ENCODE peak calls at places on chromosomes 1 and 21, in five cellular contexts. R, P, H, K and O are unnamed samples.

GRCh38 chr1:118136511-118136937 is 48.5 kb downstream of the SPAG17 start:
- DNase-seq in R (no peak), P (no peak), H (no peak), K (no peak), O (no peak)

GRCh38 chr1:161736332-161736969 is 13.1 kb upstream of the DUSP12 start:
- DNase-seq in R (no peak), P (no peak), H (no peak), K (no peak), O (no peak)

GRCh38 chr1:72230746-72231145 is 51.6 kb downstream of the NEGR1 start:
- DNase-seq in R (no peak), P (no peak), H (no peak), K (no peak), O (no peak)

GRCh38 chr21:32645261-32646182 is 33.3 kb upstream of the CFAP298 start:
- DNase-seq in R (no peak), P (no peak), H (no peak), K (peak; percentile 89), O (no peak)

GRCh38 chr21:33071878-33072306 is 2.0 kb downstream of the OLIG1 start:
- DNase-seq in R (no peak), P (no peak), H (no peak), K (peak; percentile 70), O (no peak)

GRCh38 chr1:17920881-17921635 is 165.9 kb downstream of the ACTL8 start:
- DNase-seq in R (no peak), P (no peak), H (no peak), K (peak; percentile 26), O (no peak)

GRCh38 chr1:61453111-61453961 is 271.6 kb downstream of the TM2D1 start:
- DNase-seq in R (peak; percentile 69), P (peak; percentile 67), H (peak; percentile 52), K (peak; percentile 95), O (peak; percentile 93)

GRCh38 chr1:204363335-204364114 is 3.8 kb upstream of the PLEKHA6 start:
- DNase-seq in R (peak; percentile 78), P (peak; percentile 72), H (peak; percentile 43), K (peak; percentile 90), O (peak; percentile 35)

GRCh38 chr1:25821630-25822091 is 1.9 kb downstream of the MTFR1L start:
- DNase-seq in R (no peak), P (no peak), H (no peak), K (no peak), O (no peak)

GRCh38 chr1:19960621-19961020 is 18.8 kb downstream of the PLA2G2A start:
- DNase-seq in R (peak; percentile 4), P (no peak), H (no peak), K (peak; percentile 50), O (no peak)

GRCh38 chr1:94081566-94082344 is 39.2 kb downstream of the ABCA4 start:
- DNase-seq in R (no peak), P (no peak), H (no peak), K (no peak), O (peak; percentile 47)

GRCh38 chr1:181149326-181150000 is 61.0 kb downstream of the IER5 start:
- DNase-seq in R (peak; percentile 83), P (no peak), H (no peak), K (no peak), O (no peak)

GRCh38 chr1:226798427-226799411 is 59.6 kb upstream of the ITPKB start:
- DNase-seq in R (peak; percentile 42), P (no peak), H (no peak), K (no peak), O (no peak)

GRCh38 chr1:230327892-230328284 is 98.2 kb downstream of the PGBD5 start:
- DNase-seq in R (no peak), P (no peak), H (no peak), K (peak; percentile 82), O (no peak)

GRCh38 chr1:6300342-6301141 is 39.6 kb upstream of the GPR153 start:
- DNase-seq in R (no peak), P (no peak), H (no peak), K (no peak), O (no peak)

GRCh38 chr1:12166834-12167492 is at the start of gene TNFRSF1B:
- DNase-seq in R (no peak), P (peak; percentile 24), H (peak; percentile 18), K (peak; percentile 89), O (no peak)

GRCh38 chr1:201582261-201582951 is 43.5 kb downstream of the NAV1 start:
- DNase-seq in R (no peak), P (no peak), H (no peak), K (peak; percentile 63), O (no peak)
- TF ChIP-seq CTCF in R (no peak), P (no peak), H (no peak), K (no peak), O (no peak)

GRCh38 chr1:43499882-43500281 is 30.8 kb upstream of the PTPRF start:
- DNase-seq in R (no peak), P (peak; percentile 11), H (no peak), K (no peak), O (no peak)
- TF ChIP-seq CTCF in R (no peak), P (no peak), H (peak; percentile 15), K (peak; percentile 43), O (no peak)

GRCh38 chr1:185813401-185813979 is 79.3 kb downstream of the HMCN1 start:
- DNase-seq in R (peak; percentile 52), P (peak; percentile 25), H (no peak), K (no peak), O (peak; percentile 65)
- TF ChIP-seq CTCF in R (peak; percentile 82), P (peak; percentile 60), H (peak; percentile 73), K (peak; percentile 84), O (peak; percentile 56)

DNA sequence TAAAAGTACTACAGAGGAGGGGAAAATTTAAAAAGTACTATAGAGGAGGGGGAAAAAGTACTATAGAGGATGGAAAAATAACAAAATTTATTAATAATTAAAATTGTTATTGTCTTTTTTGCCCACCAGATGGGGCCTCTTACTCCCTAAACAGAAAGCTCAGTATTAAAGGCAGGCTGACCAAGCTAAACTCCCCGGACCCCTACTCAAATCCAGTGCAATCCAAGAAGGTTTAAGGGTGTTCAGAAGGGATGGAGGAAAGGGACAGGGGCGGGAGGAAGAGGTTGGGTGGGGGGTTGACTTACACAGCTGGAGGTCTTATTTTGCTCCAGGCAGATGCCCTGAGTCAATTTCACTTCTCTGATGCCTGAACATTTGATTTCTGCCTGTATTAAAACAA is 13.7 kb downstream of the CD34 start:
- DNase-seq in R (no peak), P (no peak), H (no peak), K (peak; percentile 42), O (peak; percentile 12)
- TF ChIP-seq CTCF in R (peak; percentile 63), P (peak; percentile 51), H (peak; percentile 48), K (peak; percentile 68), O (peak; percentile 33)

DNA sequence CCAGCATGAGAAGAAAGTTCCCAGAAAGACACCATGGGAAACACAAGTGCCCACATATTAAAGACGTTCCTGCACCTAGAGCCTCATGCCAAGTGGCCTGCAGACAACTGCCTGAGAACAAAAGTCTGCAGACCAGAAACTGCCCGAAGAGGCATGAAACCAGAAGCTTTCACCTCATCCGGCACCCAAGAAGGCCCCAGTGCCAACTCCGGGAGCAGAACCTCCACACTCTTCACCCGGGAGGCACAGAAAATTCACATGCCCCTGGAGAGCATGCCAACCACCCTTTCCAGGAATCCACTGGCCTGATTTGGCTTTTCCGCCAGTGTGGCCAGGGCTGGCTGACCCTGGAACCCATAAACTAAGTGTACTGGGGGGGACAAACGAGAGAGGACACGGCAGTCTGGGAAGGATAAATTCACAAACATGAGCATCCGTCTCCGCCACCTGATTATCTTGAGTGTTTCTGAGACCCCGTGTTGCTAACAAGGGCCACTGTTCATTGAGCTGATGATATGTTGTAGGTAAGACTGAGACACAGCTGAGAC is 6.8 kb downstream of the TFF2 start:
- DNase-seq in R (no peak), P (no peak), H (no peak), K (peak; percentile 9), O (no peak)
- TF ChIP-seq CTCF in R (no peak), P (no peak), H (no peak), K (no peak), O (no peak)

DNA sequence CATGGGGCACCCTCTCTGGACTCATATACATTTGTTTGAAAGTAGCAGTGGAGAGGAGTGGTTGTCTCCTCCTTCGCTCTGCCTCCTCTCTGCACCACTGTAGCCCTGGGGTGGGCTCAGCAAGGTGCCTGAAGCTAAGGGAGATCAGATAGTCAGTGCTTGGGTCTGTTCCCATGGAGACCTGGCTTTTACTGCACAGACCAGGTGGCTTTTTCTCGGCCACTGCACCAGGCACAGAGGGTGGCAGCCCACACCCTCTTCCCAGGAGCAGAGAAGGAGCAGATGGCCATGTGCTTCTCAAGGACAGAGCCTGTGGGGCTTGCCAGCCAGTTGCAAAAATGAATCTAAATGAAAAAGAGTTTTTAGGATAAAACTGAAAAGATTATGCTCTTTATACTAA is 123.4 kb upstream of the KCNK1 start:
- DNase-seq in R (no peak), P (peak; percentile 12), H (no peak), K (no peak), O (no peak)
- TF ChIP-seq CTCF in R (no peak), P (no peak), H (no peak), K (no peak), O (no peak)

GRCh38 chr1:67733741-67734690 is 49.0 kb downstream of the GADD45A start:
- DNase-seq in R (peak; percentile 61), P (no peak), H (no peak), K (no peak), O (no peak)
- TF ChIP-seq CTCF in R (no peak), P (no peak), H (no peak), K (no peak), O (no peak)

DNA sequence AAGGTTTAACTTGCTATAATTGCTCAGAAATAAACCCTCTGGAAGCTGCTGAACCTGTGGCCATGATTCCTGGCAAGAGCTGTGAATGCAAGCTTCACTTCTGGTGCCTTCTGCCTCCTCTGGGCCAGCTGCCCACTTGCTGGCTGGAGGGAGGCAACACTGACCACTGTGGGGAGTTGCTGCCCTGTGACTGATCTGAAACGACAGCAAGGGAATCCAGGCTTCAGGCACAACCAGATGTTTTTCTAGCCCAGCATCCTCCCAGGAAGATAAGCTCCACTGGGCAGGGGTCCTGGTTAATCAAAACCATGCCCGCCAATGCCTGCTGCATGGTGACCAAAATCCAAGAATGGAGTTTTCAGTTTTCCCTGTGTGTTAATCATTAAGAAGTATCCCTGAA is 180.0 kb upstream of the HMGB4 start:
- DNase-seq in R (no peak), P (no peak), H (no peak), K (no peak), O (peak; percentile 52)
- TF ChIP-seq CTCF in R (no peak), P (no peak), H (no peak), K (no peak), O (no peak)

GRCh38 chr1:14605945-14606344 is 7.5 kb downstream of the KAZN start:
- DNase-seq in R (no peak), P (no peak), H (no peak), K (no peak), O (no peak)

GRCh38 chr1:14608308-14608707 is 9.8 kb downstream of the KAZN start:
- DNase-seq in R (peak; percentile 32), P (no peak), H (no peak), K (no peak), O (no peak)

GRCh38 chr1:14604414-14604813 is 5.9 kb downstream of the KAZN start:
- DNase-seq in R (no peak), P (no peak), H (no peak), K (no peak), O (no peak)

GRCh38 chr1:14607295-14607694 is 8.8 kb downstream of the KAZN start:
- DNase-seq in R (no peak), P (no peak), H (no peak), K (no peak), O (no peak)

GRCh38 chr1:14606632-14607031 is 8.1 kb downstream of the KAZN start:
- DNase-seq in R (peak; percentile 71), P (no peak), H (no peak), K (no peak), O (no peak)
- TF ChIP-seq CTCF in R (peak; percentile 90), P (no peak), H (peak; percentile 55), K (peak; percentile 82), O (peak; percentile 51)